ENCODE peak calls at places on chromosomes 7 and 10, in seven cellular contexts. I is GM23248; H is CD8-positive, alpha-beta memory T cell; B is T-helper 2 cell treated with Interferon-gamma antibody and Interleukin-4, amounts not matched to agents 5 μg/mL and 100 μg/mL, for 36 hours; O is retina; J is heart right ventricle; T is dorsolateral prefrontal cortex. S is an unnamed sample.

GRCh38 chr10:113511419-113511818 is 41.4 kb upstream of the HABP2 start:
- DNase-seq in T (no peak), O (no peak), H (no peak), I (no peak), J (no peak), B (no peak), S (no peak)

GRCh38 chr7:73850212-73850611 is 7.9 kb upstream of the METTL27 start:
- DNase-seq in B (no peak), O (no peak), H (no peak), I (no peak), T (no peak), J (no peak), S (no peak)

GRCh38 chr10:30999084-30999712 is 32.5 kb downstream of the ZNF438 start:
- DNase-seq in J (no peak), B (peak; percentile 30), O (no peak), H (no peak), I (peak; percentile 79), T (no peak), S (peak; percentile 18)

GRCh38 chr7:88233828-88234227 is 14.0 kb upstream of the SRI start:
- DNase-seq in O (no peak), H (no peak), B (no peak), T (no peak), I (peak; percentile 3), J (no peak), S (no peak)

GRCh38 chr7:128110641-128111365 is 79.6 kb upstream of the LRRC4 start:
- DNase-seq in O (no peak), J (no peak), H (no peak), B (no peak), T (no peak), I (no peak), S (no peak)

GRCh38 chr10:74388801-74389200 is 237.8 kb downstream of the ADK start:
- DNase-seq in I (no peak), B (no peak), J (no peak), H (no peak), T (no peak), O (no peak), S (no peak)

GRCh38 chr7:87359366-87359765 is 13.9 kb downstream of the CROT start:
- DNase-seq in I (peak; percentile 81), B (no peak), T (no peak), J (no peak), H (no peak), O (no peak), S (no peak)

GRCh38 chr10:132448248-132448731 is 51.3 kb downstream of the PWWP2B start:
- DNase-seq in J (peak; percentile 66), T (no peak), B (peak; percentile 47), I (peak; percentile 28), H (peak; percentile 70), O (no peak), S (peak; percentile 77)

GRCh38 chr10:86693721-86694369 is 25.5 kb downstream of the LDB3 start:
- DNase-seq in H (peak; percentile 58), B (no peak), T (no peak), I (peak; percentile 81), O (peak; percentile 73), J (no peak), S (no peak)

GRCh38 chr7:136405931-136406777 is 429.0 kb upstream of the MTPN start:
- DNase-seq in T (peak; percentile 31), H (no peak), I (peak; percentile 58), O (peak; percentile 74), B (peak; percentile 6), J (no peak), S (peak; percentile 3)

GRCh38 chr10:77383861-77384553 is 253.6 kb downstream of the KCNMA1 start:
- DNase-seq in B (no peak), O (peak; percentile 64), T (no peak), H (no peak), J (no peak), I (no peak), S (no peak)

GRCh38 chr7:156095908-156096539 is 283.8 kb upstream of the SHH start:
- DNase-seq in T (no peak), B (no peak), I (no peak), O (no peak), J (no peak), H (no peak), S (no peak)

GRCh38 chr7:8205572-8205971 is 56.4 kb downstream of the ICA1 start:
- DNase-seq in I (no peak), T (no peak), J (no peak), H (no peak), B (no peak), O (no peak), S (no peak)

GRCh38 chr10:93440591-93441012 is 41.5 kb downstream of the MYOF start:
- DNase-seq in J (no peak), B (no peak), I (peak; percentile 65), H (no peak), T (no peak), O (no peak), S (no peak)

GRCh38 chr7:150406311-150406564 is 27.1 kb downstream of the ZNF775 start:
- DNase-seq in H (no peak), O (no peak), J (no peak), B (no peak), I (no peak), T (no peak), S (no peak)

GRCh38 chr7:128201067-128201689 is 39.9 kb upstream of the LEP start:
- DNase-seq in H (no peak), O (peak; percentile 72), J (no peak), T (no peak), I (no peak), B (no peak), S (no peak)

GRCh38 chr10:55098452-55098851 is 297.4 kb upstream of the PCDH15 start:
- DNase-seq in O (no peak), B (no peak), T (no peak), I (no peak), J (no peak), H (no peak), S (no peak)

GRCh38 chr7:23290993-23291392 is 8.1 kb upstream of the MALSU1 start:
- DNase-seq in H (no peak), O (no peak), B (no peak), T (no peak), I (no peak), J (no peak), S (no peak)

GRCh38 chr7:85750454-85750949 is 563.6 kb upstream of the SEMA3D start:
- DNase-seq in B (no peak), O (peak; percentile 32), I (peak; percentile 56), J (no peak), T (no peak), H (no peak), S (peak; percentile 4)

GRCh38 chr10:54282012-54282411 is 519.0 kb downstream of the PCDH15 start:
- DNase-seq in T (no peak), J (no peak), B (no peak), I (no peak), H (no peak), O (no peak), S (no peak)

GRCh38 chr7:39016609-39017008 is 38.9 kb downstream of the POU6F2 start:
- DNase-seq in B (no peak), T (no peak), H (no peak), O (no peak), J (no peak), I (no peak), S (no peak)

GRCh38 chr10:98376485-98376884 is 38.5 kb downstream of the PYROXD2 start:
- DNase-seq in O (no peak), B (no peak), H (no peak), T (no peak), J (no peak), I (no peak), S (no peak)

GRCh38 chr7:128858380-128859231 is 4.0 kb upstream of the ATP6V1F start:
- DNase-seq in B (no peak), T (no peak), J (peak; percentile 65), O (no peak), I (peak; percentile 38), H (no peak), S (no peak)

GRCh38 chr7:158754746-158755444 is 50.3 kb upstream of the NCAPG2 start:
- DNase-seq in J (no peak), I (no peak), B (no peak), O (no peak), H (no peak), T (no peak), S (no peak)

GRCh38 chr7:142323706-142324105 is 65.8 kb upstream of the PRSS58 start:
- DNase-seq in O (peak; percentile 52), H (peak; percentile 54), T (no peak), J (peak; percentile 24), B (no peak), I (peak; percentile 36), S (peak; percentile 55)

GRCh38 chr7:159109092-159110035 is 35.3 kb downstream of the VIPR2 start:
- DNase-seq in H (peak; percentile 28), T (no peak), I (no peak), J (no peak), O (no peak), B (no peak), S (no peak)

GRCh38 chr10:107631876-107632275 is 467.4 kb upstream of the SORCS1 start:
- DNase-seq in O (no peak), I (no peak), J (no peak), T (no peak), H (no peak), B (no peak), S (no peak)

S was measured in stimulated activated CD4-positive, alpha-beta T cell treated with anti-CD3 and anti-CD28 coated beads, Interleukin-1b, Interleukin-23, amount 100 ng/mL, for 48 hours.